ENCODE peak calls at places on chromosomes 16 and 17, in eight cellular contexts. T, F, H, M, R, J, N and X are unnamed samples.

GRCh38 chr17:76071497-76072148 is 694 bp downstream of the SRP68 start:
- ATAC-seq in H (peak; percentile 8), T (no peak), R (no peak), J (no peak), F (peak; percentile 8), N (no peak), M (peak; percentile 12), X (no peak)

GRCh38 chr17:4590981-4591453 is 6.7 kb downstream of the SMTNL2 start:
- ATAC-seq in R (no peak), T (no peak), M (no peak), J (no peak), F (no peak), H (no peak), N (no peak), X (no peak)

GRCh38 chr17:45101546-45101882 is 30.8 kb downstream of the PLCD3 start:
- ATAC-seq in T (no peak), J (no peak), F (no peak), R (peak; percentile 13), N (no peak), H (no peak), M (no peak), X (no peak)

GRCh38 chr17:42577140-42577531 is 393 bp downstream of the PSMC3IP start:
- ATAC-seq in N (no peak), F (no peak), J (no peak), H (peak; percentile 24), R (peak; percentile 3), T (no peak), M (no peak), X (no peak)

GRCh38 chr17:49353607-49354006 is 8.4 kb downstream of the ZNF652 start:
- ATAC-seq in M (peak; percentile 33), N (no peak), H (no peak), R (no peak), T (no peak), J (no peak), F (peak; percentile 32), X (peak; percentile 65)

GRCh38 chr17:64097196-64097936 is 32.6 kb downstream of the ERN1 start:
- ATAC-seq in N (no peak), R (peak; percentile 71), M (no peak), F (no peak), T (no peak), H (peak; percentile 32), J (no peak), X (peak; percentile 74)

GRCh38 chr16:71738820-71739219 is 14.3 kb upstream of the PHLPP2 start:
- ATAC-seq in M (no peak), J (no peak), N (no peak), H (no peak), T (no peak), R (no peak), F (no peak), X (no peak)

GRCh38 chr17:31061678-31062077 is 33.1 kb upstream of the NF1 start:
- ATAC-seq in J (no peak), N (no peak), T (no peak), M (peak; percentile 54), R (no peak), H (peak; percentile 42), F (no peak), X (no peak)

GRCh38 chr17:50257574-50258224 is 16.6 kb upstream of the TMEM92 start:
- ATAC-seq in M (no peak), F (no peak), R (peak; percentile 65), N (peak; percentile 63), H (peak; percentile 22), J (no peak), T (peak; percentile 29), X (peak; percentile 37)

GRCh38 chr17:76376318-76377133 is 7.9 kb upstream of the SPHK1 start:
- ATAC-seq in H (no peak), R (no peak), J (no peak), N (no peak), M (no peak), F (no peak), T (no peak), X (peak; percentile 56)

GRCh38 chr16:55252577-55252976 is 71.4 kb upstream of the IRX6 start:
- ATAC-seq in M (no peak), H (no peak), T (no peak), R (no peak), J (no peak), F (no peak), N (no peak), X (no peak)

GRCh38 chr16:25269879-25270278 is 12.2 kb upstream of the ZKSCAN2 start:
- ATAC-seq in F (no peak), N (no peak), R (no peak), H (no peak), M (no peak), T (no peak), J (no peak), X (no peak)

GRCh38 chr17:38658741-38659345 is 15.9 kb downstream of the EPOP start:
- ATAC-seq in F (no peak), N (no peak), H (no peak), M (no peak), J (no peak), R (no peak), T (peak; percentile 56), X (no peak)

GRCh38 chr17:38654411-38655398 is 20.1 kb downstream of the EPOP start:
- ATAC-seq in R (no peak), J (no peak), F (peak; percentile 42), M (no peak), T (no peak), N (no peak), H (no peak), X (no peak)

GRCh38 chr17:38659415-38659814 is 15.3 kb downstream of the EPOP start:
- ATAC-seq in H (no peak), M (no peak), N (no peak), F (no peak), R (no peak), T (no peak), J (no peak), X (no peak)

GRCh38 chr17:38657824-38658740 is 16.7 kb downstream of the EPOP start:
- ATAC-seq in H (no peak), F (no peak), R (no peak), M (no peak), T (no peak), N (no peak), J (no peak), X (no peak)

DNA sequence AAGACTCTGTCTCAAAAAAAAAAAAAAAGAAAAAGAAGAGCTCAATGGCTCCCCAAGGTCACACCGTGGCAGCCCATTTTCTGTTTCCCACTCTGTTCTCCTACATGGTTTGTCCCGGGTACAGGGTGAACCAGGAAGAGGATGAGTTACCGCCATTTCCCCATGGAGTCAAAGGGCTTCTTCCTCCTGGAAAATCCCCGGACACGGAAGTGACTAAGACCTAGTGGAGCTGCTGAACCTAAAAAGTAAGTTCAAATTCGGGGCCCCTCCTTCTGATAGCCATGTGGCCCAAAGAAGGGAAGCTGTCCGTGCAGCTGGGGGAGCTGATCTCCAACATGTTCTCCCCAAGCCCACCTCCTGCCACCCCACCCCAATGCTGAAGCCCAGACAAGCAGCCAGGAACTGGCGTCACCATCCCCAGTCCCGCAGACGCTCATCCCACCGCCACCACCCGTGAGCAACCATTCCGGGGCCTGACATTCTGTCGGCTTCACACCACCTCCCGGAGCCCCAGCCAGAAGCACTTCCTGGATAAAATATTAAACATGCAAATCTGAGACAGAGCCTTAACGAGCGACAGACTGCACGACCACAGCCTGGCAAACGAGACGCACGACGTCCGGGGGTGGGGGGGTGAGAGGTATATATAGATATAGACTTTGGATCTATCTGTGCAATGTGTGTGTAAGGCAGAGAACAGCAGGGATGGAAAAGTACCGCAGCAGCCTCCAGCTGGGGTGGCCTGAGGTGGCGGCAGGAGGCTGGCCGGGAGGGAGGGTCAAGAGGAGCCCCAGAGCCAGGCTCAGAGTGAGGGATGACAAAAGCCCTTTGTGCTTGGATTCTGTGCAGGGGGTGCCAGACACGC is 17.6 kb downstream of the EPOP start:
- ATAC-seq in T (no peak), M (peak; percentile 76), J (no peak), N (no peak), H (peak; percentile 69), F (peak; percentile 57), R (no peak), X (no peak)
- TF ChIP-seq CTCF in T (no peak), M (no peak), J (no peak), N (no peak), H (no peak), F (no peak), R (no peak), X (no peak)

GRCh38 chr16:10988164-10988803 is 43.9 kb downstream of the CLEC16A start:
- ATAC-seq in H (peak; percentile 43), N (peak; percentile 86), J (peak; percentile 54), R (no peak), M (peak; percentile 28), T (peak; percentile 87), F (peak; percentile 40), X (no peak)
- TF ChIP-seq CTCF in H (no peak), N (peak; percentile 46), J (no peak), R (peak; percentile 38), M (no peak), T (peak; percentile 51), F (peak; percentile 18), X (no peak)

DNA sequence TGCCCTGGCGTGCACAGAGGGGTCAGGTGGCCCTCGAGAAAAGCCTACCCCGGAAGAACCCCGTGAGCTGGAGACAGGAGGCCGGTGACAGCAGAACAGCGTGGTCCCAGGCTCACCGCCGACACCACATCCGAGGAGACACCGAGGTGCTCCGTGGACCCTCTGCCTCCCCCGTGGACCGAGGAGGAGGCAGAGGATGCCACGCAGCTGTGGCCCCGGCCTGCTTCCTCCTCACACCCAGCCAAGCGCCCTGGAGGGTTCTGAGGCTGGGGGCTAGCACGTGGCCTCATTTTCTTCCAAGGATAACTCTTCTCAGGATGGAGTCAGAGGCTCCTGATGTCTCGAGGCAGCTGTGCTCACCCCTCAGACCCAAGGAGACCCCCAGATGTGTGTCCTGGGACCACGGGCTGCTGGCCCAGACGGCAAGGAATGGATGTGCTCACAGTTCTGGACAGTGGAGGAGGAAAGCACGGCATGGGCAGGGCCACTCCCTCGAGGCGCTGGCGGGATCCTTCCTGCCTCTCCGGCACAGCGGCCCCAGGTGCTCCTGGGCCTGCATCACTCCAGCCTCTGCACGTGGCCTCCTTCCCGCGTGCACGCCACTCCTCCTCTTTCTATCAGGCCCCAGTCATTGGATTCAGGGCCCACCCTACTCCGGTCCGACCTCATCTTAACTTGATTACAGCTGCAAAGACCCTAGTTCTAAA is 4.4 kb upstream of the PVALEF start:
- ATAC-seq in T (no peak), N (no peak), R (no peak), H (no peak), F (no peak), M (peak; percentile 60), J (no peak), X (no peak)
- TF ChIP-seq CTCF in T (no peak), N (no peak), R (no peak), H (no peak), F (no peak), M (no peak), J (no peak), X (no peak)

DNA sequence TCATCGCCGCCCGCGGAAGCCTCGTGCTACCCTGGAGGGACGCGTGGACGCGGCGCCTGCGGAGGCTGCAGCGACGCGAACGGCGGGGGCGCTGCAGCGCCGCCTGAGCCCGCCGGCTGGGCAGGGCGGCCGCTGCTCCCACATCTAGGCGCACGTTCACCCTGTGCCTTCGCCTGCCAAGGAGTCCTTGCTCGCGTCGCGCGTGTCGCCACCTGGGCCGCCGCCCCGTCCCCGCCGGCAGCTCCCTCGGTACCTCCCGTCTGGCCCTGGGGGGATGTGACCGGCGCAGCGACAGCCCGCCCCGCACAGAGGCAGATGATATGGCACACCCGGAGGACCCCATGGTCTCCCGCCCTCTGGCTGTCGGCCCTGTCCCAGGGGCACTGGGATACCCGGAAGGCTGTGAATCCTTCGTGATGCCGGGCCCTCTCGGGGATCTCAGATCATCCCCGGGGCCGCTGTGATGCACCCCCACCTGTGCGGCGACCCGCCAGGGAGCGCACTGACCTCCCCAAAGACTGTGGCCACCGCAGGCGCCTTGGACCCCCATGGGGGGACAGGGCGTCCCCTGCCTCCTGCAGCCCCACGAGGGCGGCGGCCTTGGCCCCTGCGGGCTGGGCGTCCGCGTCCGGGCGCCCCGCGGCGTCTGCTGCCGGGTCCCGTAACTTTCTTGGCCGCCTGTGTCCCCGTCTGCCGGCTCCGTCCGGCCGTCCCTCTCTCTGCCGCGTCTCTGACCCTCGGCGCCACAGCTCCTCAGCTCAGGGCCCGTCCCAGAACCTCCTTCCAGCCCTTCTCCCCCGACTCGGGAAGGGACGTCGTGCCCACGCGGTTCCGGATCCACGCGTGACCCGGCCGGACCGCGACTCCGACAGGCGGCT is 689 bp upstream of the TBC1D24 start:
- ATAC-seq in M (peak; percentile 74), H (peak; percentile 77), N (peak; percentile 74), T (peak; percentile 73), R (peak; percentile 77), F (peak; percentile 76), J (peak; percentile 37), X (peak; percentile 60)
- TF ChIP-seq CTCF in M (peak; percentile 54), H (peak; percentile 50), N (peak; percentile 45), T (peak; percentile 44), R (peak; percentile 56), F (peak; percentile 21), J (peak; percentile 59), X (peak; percentile 62)